ENCODE peak calls at places on chromosome 10, in seven cellular contexts. X is NCI-H1105, K is NCI-H1092, M is mesendoderm, H is HAP-1, E is ACHN, T is cardiac fibroblast. U is an unnamed sample.

GRCh38 chr10:89235073-89235798 is 16.3 kb downstream of the LIPA start:
- DNase-seq in X (no peak), K (no peak), M (no peak), H (no peak), E (no peak), T (no peak), U (no peak)

GRCh38 chr10:89869757-89870156 is 168.4 kb downstream of the KIF20B start:
- DNase-seq in X (no peak), K (no peak), M (no peak), H (no peak), E (no peak), T (no peak), U (no peak)

GRCh38 chr10:32139223-32140073 is 83.2 kb upstream of the KIF5B start:
- DNase-seq in X (no peak), K (no peak), M (peak), H (peak), E (peak), T (peak), U (peak)

GRCh38 chr10:71244638-71245419 is 32.5 kb downstream of the UNC5B start:
- DNase-seq in X (no peak), K (no peak), M (no peak), H (no peak), E (no peak), T (peak), U (peak)

GRCh38 chr10:27241640-27242472 is 1.3 kb upstream of the ACBD5 start:
- DNase-seq in X (peak), K (peak), M (peak), H (peak), E (peak), T (peak), U (peak)

GRCh38 chr10:63114031-63114814 is 18.9 kb upstream of the NRBF2 start:
- DNase-seq in X (no peak), K (no peak), M (no peak), H (no peak), E (no peak), T (peak), U (no peak)

GRCh38 chr10:79275431-79275851 is 71.8 kb upstream of the PPIF start:
- DNase-seq in X (no peak), K (no peak), M (no peak), H (no peak), E (no peak), T (no peak), U (no peak)

GRCh38 chr10:42929236-42929635 is 146.6 kb downstream of the BMS1 start:
- DNase-seq in X (no peak), K (no peak), M (no peak), H (no peak), E (no peak), T (no peak), U (no peak)

GRCh38 chr10:17046989-17047388 is 82.6 kb downstream of the CUBN start:
- DNase-seq in X (no peak), K (no peak), M (no peak), H (no peak), E (no peak), T (no peak), U (no peak)

GRCh38 chr10:69515699-69516547 is 57.3 kb downstream of the NEUROG3 start:
- DNase-seq in X (peak), K (peak), M (peak), H (peak), E (peak), T (peak), U (peak)

GRCh38 chr10:86339226-86339865 is 27.2 kb downstream of the GRID1 start:
- DNase-seq in X (no peak), K (no peak), M (no peak), H (no peak), E (no peak), T (no peak), U (no peak)

GRCh38 chr10:127485153-127485857 is 63.8 kb upstream of the NPS start:
- DNase-seq in X (no peak), K (no peak), M (peak), H (no peak), E (peak), T (peak), U (no peak)

GRCh38 chr10:73159038-73159648 is 8.7 kb downstream of the ECD start:
- DNase-seq in X (peak), K (no peak), M (peak), H (peak), E (peak), T (peak), U (no peak)

GRCh38 chr10:86306628-86307278 is 59.8 kb downstream of the GRID1 start:
- DNase-seq in X (no peak), K (no peak), M (peak), H (peak), E (peak), T (peak), U (peak)

GRCh38 chr10:95217476-95217875 is 23.4 kb downstream of the ACSM6 start:
- DNase-seq in X (no peak), K (no peak), M (no peak), H (no peak), E (no peak), T (peak), U (no peak)

GRCh38 chr10:79422178-79422892 is 23.1 kb downstream of the ZCCHC24 start:
- DNase-seq in X (no peak), K (no peak), M (no peak), H (no peak), E (no peak), T (peak), U (no peak)

GRCh38 chr10:28768227-28768626 is 90.9 kb downstream of the BAMBI start:
- DNase-seq in X (peak), K (peak), M (no peak), H (peak), E (no peak), T (no peak), U (no peak)

GRCh38 chr10:94098916-94099315 is 105.2 kb downstream of the PLCE1 start:
- DNase-seq in X (no peak), K (no peak), M (peak), H (no peak), E (no peak), T (no peak), U (no peak)

GRCh38 chr10:63929826-63930467 is 408.7 kb downstream of the REEP3 start:
- DNase-seq in X (peak), K (no peak), M (no peak), H (peak), E (no peak), T (no peak), U (no peak)

GRCh38 chr10:31146496-31147219 is 115.0 kb upstream of the ZNF438 start:
- DNase-seq in X (no peak), K (no peak), M (peak), H (no peak), E (peak), T (peak), U (peak)

GRCh38 chr10:63713191-63714144 is 192.3 kb downstream of the REEP3 start:
- DNase-seq in X (peak), K (peak), M (peak), H (peak), E (no peak), T (peak), U (peak)

GRCh38 chr10:30980951-30981616 is 50.6 kb downstream of the ZNF438 start:
- DNase-seq in X (peak), K (peak), M (no peak), H (no peak), E (no peak), T (peak), U (peak)

GRCh38 chr10:77391605-77392235 is 245.9 kb downstream of the KCNMA1 start:
- DNase-seq in X (peak), K (peak), M (peak), H (peak), E (peak), T (peak), U (peak)

GRCh38 chr10:16242859-16243613 is 193.8 kb upstream of the PTER start:
- DNase-seq in X (no peak), K (no peak), M (peak), H (peak), E (no peak), T (no peak), U (no peak)

GRCh38 chr10:7288060-7288690 is 122.7 kb downstream of the SFMBT2 start:
- DNase-seq in X (no peak), K (no peak), M (no peak), H (no peak), E (no peak), T (no peak), U (no peak)

GRCh38 chr10:126042906-126043305 is 146.5 kb downstream of the FANK1 start:
- DNase-seq in X (no peak), K (no peak), M (no peak), H (no peak), E (no peak), T (no peak), U (no peak)

GRCh38 chr10:123129553-123130271 is 6.1 kb upstream of the HMX3 start:
- DNase-seq in X (no peak), K (no peak), M (no peak), H (no peak), E (no peak), T (no peak), U (no peak)

GRCh38 chr10:58291538-58292174 is 22.7 kb downstream of the CISD1 start:
- DNase-seq in X (peak), K (no peak), M (peak), H (peak), E (peak), T (peak), U (peak)

GRCh38 chr10:96357038-96357620 is 1.7 kb downstream of the OPALIN start:
- DNase-seq in X (no peak), K (no peak), M (no peak), H (no peak), E (no peak), T (no peak), U (no peak)

GRCh38 chr10:77873558-77874380 is 52.8 kb downstream of the DLG5 start:
- DNase-seq in X (no peak), K (no peak), M (peak), H (no peak), E (peak), T (peak), U (no peak)

GRCh38 chr10:43249151-43249961 is 17.5 kb downstream of the RASGEF1A start:
- DNase-seq in X (no peak), K (no peak), M (no peak), H (peak), E (no peak), T (no peak), U (no peak)

GRCh38 chr10:130875897-130876472 is 435.5 kb downstream of the TCERG1L start:
- DNase-seq in X (no peak), K (no peak), M (no peak), H (no peak), E (no peak), T (no peak), U (no peak)

GRCh38 chr10:11115337-11115736 is 97.7 kb downstream of the CELF2 start:
- DNase-seq in X (no peak), K (no peak), M (no peak), H (no peak), E (no peak), T (no peak), U (peak)

GRCh38 chr10:125448596-125448995 is 234.4 kb downstream of the TEX36 start:
- DNase-seq in X (no peak), K (no peak), M (peak), H (peak), E (peak), T (peak), U (no peak)